ENCODE peak calls at places on chromosomes 7 and 10, in nine cellular contexts. T is GM23248, R is neural progenitor cell, L is PC-3, Y is hepatocyte, K is MM.1S, F is GM23338, O is OCI-LY7, U is HCT116. C is an unnamed sample.

GRCh38 chr7:148191391-148192076 is 399.0 kb upstream of the C7orf33 start:
- DNase-seq in F (no peak), T (no peak), U (no peak), L (no peak), O (no peak), Y (no peak), R (no peak), K (no peak), C (no peak)

GRCh38 chr10:126133906-126134703 is 237.7 kb downstream of the FANK1 start:
- DNase-seq in L (peak), Y (peak), T (peak), U (no peak), R (no peak), K (no peak), O (no peak), F (no peak), C (no peak)

GRCh38 chr7:2609001-2609411 is 22.8 kb upstream of the TTYH3 start:
- DNase-seq in L (peak), R (peak), O (peak), U (peak), F (peak), K (no peak), Y (peak), T (peak), C (peak)

GRCh38 chr7:114519215-114519614 is 104.6 kb downstream of the FOXP2 start:
- DNase-seq in L (no peak), O (no peak), K (no peak), R (peak), Y (no peak), F (no peak), U (no peak), T (no peak), C (no peak)

GRCh38 chr10:126946746-126947145 is 41.5 kb downstream of the DOCK1 start:
- DNase-seq in F (no peak), O (no peak), R (no peak), K (no peak), T (no peak), L (no peak), U (no peak), Y (no peak), C (no peak)

GRCh38 chr10:35898722-35899485 is 256.8 kb upstream of the FZD8 start:
- DNase-seq in K (no peak), Y (no peak), R (no peak), T (no peak), L (no peak), F (no peak), O (no peak), U (no peak), C (peak)

GRCh38 chr7:28091190-28091589 is 89.4 kb downstream of the JAZF1 start:
- DNase-seq in O (no peak), R (no peak), K (no peak), Y (no peak), F (no peak), T (no peak), L (no peak), U (no peak), C (no peak)

GRCh38 chr10:43671659-43672555 is 23.2 kb upstream of the ZNF32 start:
- DNase-seq in F (peak), Y (peak), L (peak), R (peak), U (peak), O (peak), K (peak), T (peak), C (peak)

GRCh38 chr10:32190890-32191491 is 134.8 kb upstream of the KIF5B start:
- DNase-seq in T (peak), K (peak), U (peak), L (peak), F (peak), O (peak), Y (peak), R (peak), C (no peak)

GRCh38 chr7:44269943-44270493 is 55.4 kb downstream of the CAMK2B start:
- DNase-seq in U (no peak), T (no peak), K (no peak), L (no peak), F (no peak), R (no peak), Y (no peak), O (no peak), C (no peak)

GRCh38 chr10:93461807-93462178 is 20.3 kb downstream of the MYOF start:
- DNase-seq in L (peak), T (peak), R (no peak), U (peak), Y (no peak), K (no peak), F (no peak), O (peak), C (no peak)

GRCh38 chr10:9733764-9734163 is 1283.9 kb upstream of the CELF2 start:
- DNase-seq in R (no peak), F (no peak), Y (no peak), L (no peak), O (no peak), T (no peak), K (no peak), U (no peak), C (no peak)

DNA sequence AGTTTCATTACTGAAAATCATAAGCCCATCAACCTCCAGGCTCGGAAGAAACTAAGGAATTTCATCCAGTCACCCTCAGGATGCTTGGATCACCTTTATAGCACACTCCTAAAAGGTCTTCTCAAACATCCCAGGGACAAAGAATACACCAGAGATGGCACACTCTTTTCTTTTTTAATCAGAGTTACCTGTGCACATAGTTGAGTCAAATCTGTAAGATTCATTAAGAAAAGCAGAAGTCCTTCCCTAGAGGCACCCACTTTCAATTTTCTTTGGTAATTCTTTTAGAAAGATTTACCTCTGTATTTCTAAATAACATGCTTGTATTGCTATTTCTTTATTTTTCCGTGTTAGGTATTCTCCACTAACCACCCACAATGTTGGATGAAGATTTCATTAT is 50.6 kb upstream of the IL6 start:
- DNase-seq in U (no peak), O (no peak), K (no peak), Y (no peak), R (no peak), L (no peak), F (no peak), T (no peak), C (no peak)
- H3K4me2 ChIP-seq in U (no peak), O (no peak), K (no peak), Y (no peak), R (no peak), L (no peak), F (no peak), T (no peak), C (no peak)

DNA sequence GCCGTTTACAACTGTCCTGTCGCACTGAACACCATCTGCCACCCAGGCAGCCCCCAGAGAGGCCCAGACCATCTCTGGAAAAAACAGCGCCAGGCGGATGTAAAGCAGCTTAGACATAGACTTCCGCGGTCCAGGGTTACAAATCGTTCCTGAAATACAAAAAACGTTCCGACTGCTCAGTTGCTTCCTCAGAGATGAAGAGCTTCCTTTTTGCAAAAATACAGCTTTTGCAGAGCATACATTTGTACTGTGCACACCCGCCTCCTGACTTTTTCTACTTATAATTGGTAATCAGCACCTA is 11.4 kb downstream of the DAGLB start:
- DNase-seq in L (no peak), R (no peak), U (no peak), K (peak), T (no peak), Y (no peak), O (peak), F (no peak), C (no peak)
- TF ChIP-seq EZH2phosphoT487 in L (no peak), R (no peak), U (no peak), K (no peak), T (no peak), Y (no peak), O (no peak), F (no peak), C (no peak)

GRCh38 chr10:12350925-12351324 is 1.6 kb downstream of the CAMK1D start:
- DNase-seq in L (no peak), F (no peak), Y (no peak), R (peak), T (no peak), U (no peak), K (no peak), O (no peak), C (no peak)
- H3K4me3 ChIP-seq in L (peak), F (peak), Y (peak), R (peak), T (peak), U (peak), K (peak), O (peak), C (peak)

GRCh38 chr10:103985726-103986125 is 18.8 kb downstream of the SLK start:
- DNase-seq in T (peak), R (no peak), K (no peak), F (no peak), U (no peak), L (no peak), O (no peak), Y (no peak), C (no peak)
- H3K4me2 ChIP-seq in T (no peak), R (no peak), K (no peak), F (no peak), U (no peak), L (no peak), O (no peak), Y (no peak), C (no peak)

GRCh38 chr7:141646826-141647480 is 55.0 kb downstream of the DENND11 start:
- DNase-seq in T (peak), K (no peak), L (no peak), F (no peak), U (no peak), O (no peak), Y (no peak), R (no peak), C (no peak)

GRCh38 chr7:141651417-141651816 is 50.5 kb downstream of the DENND11 start:
- DNase-seq in R (no peak), T (no peak), O (no peak), L (no peak), K (no peak), F (no peak), Y (no peak), U (no peak), C (no peak)

GRCh38 chr7:141649865-141650499 is 52.0 kb downstream of the DENND11 start:
- DNase-seq in R (peak), F (peak), Y (peak), K (peak), U (peak), L (peak), O (peak), T (peak), C (peak)

GRCh38 chr7:141649137-141649864 is 52.7 kb downstream of the DENND11 start:
- DNase-seq in L (no peak), K (no peak), F (no peak), R (no peak), U (no peak), O (peak), Y (no peak), T (no peak), C (no peak)

GRCh38 chr7:141648276-141649114 is 53.5 kb downstream of the DENND11 start:
- DNase-seq in L (no peak), K (no peak), O (no peak), F (no peak), U (no peak), Y (no peak), R (no peak), T (no peak), C (no peak)
- TF ChIP-seq EZH2phosphoT487 in L (no peak), K (no peak), O (no peak), F (no peak), U (no peak), Y (no peak), R (no peak), T (no peak), C (no peak)

DNA sequence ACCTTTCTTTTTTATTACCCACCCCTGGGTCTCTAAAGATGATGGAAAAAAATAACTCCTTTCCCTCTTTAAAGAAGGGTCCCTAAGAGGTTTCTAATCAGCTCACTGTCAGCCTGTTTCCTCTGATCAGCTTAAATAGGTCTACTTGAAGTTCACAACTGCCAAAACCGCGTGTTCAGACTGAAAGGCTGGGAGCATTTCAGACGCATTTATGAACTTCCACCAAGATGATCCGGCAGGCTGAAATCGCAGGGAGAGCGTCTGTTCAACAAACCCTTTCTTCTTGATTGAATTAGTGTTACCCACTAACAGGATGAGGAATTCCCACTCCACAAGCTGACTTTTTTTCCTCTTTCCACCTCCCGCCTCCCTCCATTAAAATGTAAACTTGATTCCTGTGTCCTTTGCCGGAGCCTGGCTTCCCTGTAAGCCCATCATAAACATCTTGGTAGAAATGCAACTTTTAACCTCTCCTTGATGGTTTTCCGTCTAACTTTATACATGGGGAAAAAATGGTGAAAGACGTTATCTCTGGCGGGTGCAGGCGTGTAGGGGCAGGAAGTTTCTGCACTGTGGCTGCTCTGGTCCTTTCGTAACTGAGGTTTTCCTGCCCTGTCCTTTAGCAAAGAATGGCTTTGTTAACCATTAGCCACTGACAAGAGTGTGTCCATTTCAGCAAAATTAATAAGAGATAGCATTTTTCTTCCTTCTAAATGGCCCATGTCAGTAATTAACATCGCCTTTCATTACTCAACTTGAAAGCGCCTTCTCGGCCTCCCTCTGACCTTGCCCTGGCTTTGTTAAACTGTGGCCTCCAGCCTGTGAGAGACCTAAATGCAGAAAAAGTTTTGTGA is 130.7 kb downstream of the BAMBI start:
- DNase-seq in U (no peak), O (no peak), F (no peak), R (no peak), L (no peak), Y (peak), T (no peak), K (no peak), C (peak)
- H3K4me3 ChIP-seq in U (no peak), O (no peak), F (peak), R (no peak), L (no peak), Y (no peak), T (no peak), K (no peak), C (peak)

DNA sequence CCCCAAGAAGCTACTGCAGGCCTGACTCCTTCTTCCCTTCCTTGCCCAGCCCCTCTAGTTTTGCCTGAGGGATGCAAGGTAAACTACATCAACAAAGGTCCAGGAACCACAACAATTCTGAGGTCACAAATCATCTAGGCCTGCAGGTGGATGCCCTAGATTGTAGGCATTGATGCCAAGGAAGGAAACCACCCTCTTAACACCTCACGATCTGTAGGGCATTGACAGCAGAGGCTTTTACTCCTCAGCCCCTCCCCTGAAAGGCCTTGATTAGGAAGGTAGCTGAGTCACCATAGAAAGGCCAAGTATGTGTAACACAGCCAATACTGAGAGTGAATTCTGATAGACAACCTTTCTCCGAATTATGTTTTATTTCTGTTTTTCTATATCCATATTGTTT is 46.7 kb upstream of the FAM3C start:
- DNase-seq in O (no peak), F (no peak), Y (no peak), L (peak), R (no peak), K (peak), U (peak), T (no peak), C (no peak)
- H3K4me2 ChIP-seq in O (no peak), F (no peak), Y (no peak), L (no peak), R (no peak), K (no peak), U (peak), T (no peak), C (no peak)

DNA sequence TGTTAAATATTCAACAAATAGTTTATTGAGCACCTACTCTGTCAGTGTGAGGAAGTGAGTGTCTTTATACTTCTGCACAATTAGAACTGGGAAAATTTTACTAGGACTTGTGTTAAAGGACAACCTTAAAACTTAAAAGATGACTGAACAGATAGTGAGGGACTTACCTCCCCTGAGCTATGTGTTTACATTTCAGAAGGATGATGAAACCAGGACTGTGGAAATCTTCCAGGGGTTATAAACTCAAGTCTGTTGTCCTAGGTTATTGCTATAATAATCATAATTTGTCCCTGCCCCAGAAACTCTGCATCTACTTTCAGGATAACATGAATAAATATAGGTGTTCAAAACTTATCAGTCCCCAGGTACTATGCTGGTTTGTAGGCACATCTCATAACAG is 261.0 kb upstream of the MKLN1 start:
- DNase-seq in U (no peak), R (no peak), K (no peak), O (no peak), Y (no peak), L (peak), T (peak), F (no peak), C (no peak)
- TF ChIP-seq EZH2phosphoT487 in U (no peak), R (no peak), K (no peak), O (no peak), Y (no peak), L (no peak), T (no peak), F (no peak), C (no peak)

GRCh38 chr10:62047240-62047897 is 145.9 kb downstream of the ARID5B start:
- DNase-seq in T (peak), O (peak), R (no peak), U (no peak), K (peak), Y (no peak), F (no peak), L (peak), C (no peak)
- H3K4me3 ChIP-seq in T (no peak), O (peak), R (no peak), U (no peak), K (peak), Y (no peak), F (no peak), L (peak), C (no peak)

DNA sequence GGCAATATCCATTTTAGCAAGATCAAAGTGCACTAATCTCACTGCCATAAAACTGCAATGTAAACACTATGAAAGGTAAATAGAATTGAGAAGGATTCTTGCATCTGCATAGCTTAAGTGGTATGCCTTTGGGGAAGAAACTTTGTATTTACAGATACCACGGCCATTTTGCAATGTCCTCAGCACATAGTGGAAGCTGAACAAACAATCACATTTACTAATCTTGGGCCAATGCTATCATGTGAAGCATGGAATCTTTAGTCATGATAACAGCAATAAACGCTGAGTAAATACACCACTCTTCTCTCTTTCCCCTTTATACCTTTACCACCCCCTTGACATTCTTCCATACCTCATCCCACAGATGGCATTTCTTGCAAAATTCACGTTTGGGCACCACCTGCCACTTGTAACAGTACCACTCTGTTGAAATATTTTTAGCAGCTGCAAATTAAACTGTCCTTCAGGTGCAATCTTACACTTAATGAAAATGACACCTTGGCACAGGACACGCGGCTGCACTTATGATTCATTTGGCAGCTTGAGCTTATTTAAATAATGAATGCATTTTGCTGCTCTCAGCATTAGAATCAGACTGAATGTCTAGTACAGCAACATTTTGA is 171.8 kb downstream of the SEMA3A start:
- DNase-seq in U (no peak), T (no peak), L (peak), F (no peak), Y (peak), K (no peak), O (no peak), R (no peak), C (no peak)
- H3K4me2 ChIP-seq in U (peak), T (no peak), L (peak), F (no peak), Y (peak), K (no peak), O (no peak), R (no peak), C (no peak)

C was measured in SK-N-SH.